ENCODE peak calls at places on chromosomes 5 and 9, in eight cellular contexts. V is stimulated activated CD4-positive, alpha-beta T cell treated with anti-CD3 and anti-CD28 coated beads, Interleukin-4, amount 100 ng/mL, for 4 hours; C is A172; A is choroid plexus epithelial cell; M is NCI-H146; K is mucosa of descending colon; N is KBM-7; J is RPMI8226. X is an unnamed sample.

GRCh38 chr9:9791621-9792020 is 821.2 kb downstream of the PTPRD start:
- DNase-seq in N (no peak), M (peak; percentile 48), V (no peak), K (no peak), A (peak; percentile 26), J (peak; percentile 16), C (peak; percentile 23), X (no peak)

GRCh38 chr5:179325296-179326031 is 19.8 kb downstream of the ADAMTS2 start:
- DNase-seq in K (no peak), C (no peak), J (no peak), N (no peak), V (no peak), A (no peak), M (no peak), X (no peak)

GRCh38 chr9:92952861-92953620 is 5.7 kb downstream of the FGD3 start:
- DNase-seq in C (peak; percentile 36), N (no peak), A (no peak), K (no peak), V (no peak), M (peak; percentile 75), J (no peak), X (no peak)

GRCh38 chr9:122835313-122835731 is 6.9 kb upstream of the PDCL start:
- DNase-seq in J (no peak), K (no peak), V (peak; percentile 9), N (peak; percentile 45), M (no peak), C (no peak), A (no peak), X (no peak)

GRCh38 chr5:113776168-113776567 is 262.7 kb downstream of the YTHDC2 start:
- DNase-seq in M (no peak), N (no peak), C (no peak), V (no peak), K (no peak), J (no peak), A (no peak), X (no peak)

GRCh38 chr5:36535837-36536236 is 70.6 kb upstream of the SLC1A3 start:
- DNase-seq in K (no peak), M (no peak), N (no peak), J (no peak), C (no peak), V (no peak), A (no peak), X (no peak)

GRCh38 chr5:61450170-61450815 is 118.2 kb downstream of the ZSWIM6 start:
- DNase-seq in K (no peak), J (no peak), A (peak; percentile 76), N (no peak), M (no peak), C (peak; percentile 94), V (no peak), X (no peak)

GRCh38 chr9:112200699-112201098 is 25.6 kb upstream of the SUSD1 start:
- DNase-seq in N (no peak), C (no peak), K (no peak), M (no peak), A (no peak), V (no peak), J (no peak), X (no peak)

GRCh38 chr5:94778712-94779111 is 160.2 kb downstream of the SLF1 start:
- DNase-seq in N (no peak), J (no peak), A (no peak), K (no peak), C (no peak), V (no peak), M (peak; percentile 84), X (no peak)

GRCh38 chr5:60540855-60541805 is 158.8 kb downstream of the DEPDC1B start:
- DNase-seq in A (peak; percentile 89), C (no peak), V (no peak), J (no peak), M (no peak), K (no peak), N (no peak), X (no peak)

GRCh38 chr5:103041071-103041676 is 78.8 kb downstream of the GIN1 start:
- DNase-seq in V (no peak), K (no peak), C (peak; percentile 60), M (peak; percentile 1), J (peak; percentile 46), A (peak; percentile 81), N (peak; percentile 63), X (peak; percentile 29)

GRCh38 chr9:94746541-94747505 is 20.3 kb downstream of the AOPEP start:
- DNase-seq in M (peak; percentile 13), N (no peak), A (no peak), C (no peak), J (no peak), V (no peak), K (no peak), X (no peak)

GRCh38 chr9:123239726-123240125 is 28.7 kb downstream of the STRBP start:
- DNase-seq in K (no peak), J (no peak), A (no peak), V (no peak), N (no peak), C (no peak), M (no peak), X (no peak)

GRCh38 chr9:95070549-95071021 is 246.9 kb downstream of the FANCC start:
- DNase-seq in A (no peak), M (no peak), J (no peak), K (peak; percentile 9), V (no peak), C (no peak), N (no peak), X (no peak)

GRCh38 chr5:27267209-27267824 is 228.9 kb upstream of the CDH9 start:
- DNase-seq in N (no peak), V (no peak), K (no peak), C (no peak), J (no peak), A (no peak), M (no peak), X (no peak)

GRCh38 chr9:115422932-115423440 is 305.0 kb upstream of the TNC start:
- DNase-seq in M (no peak), N (no peak), C (no peak), J (no peak), V (no peak), K (no peak), A (no peak), X (no peak)

GRCh38 chr9:134840511-134840910 is 40.1 kb upstream of the FCN2 start:
- DNase-seq in K (no peak), M (no peak), A (no peak), C (no peak), N (no peak), V (no peak), J (no peak), X (no peak)

X was measured in T-helper 2 cell.